ENCODE peak calls at places on chromosome 11, in ten cellular contexts. Z, T, Y, P, O, L, B, R, X and M are unnamed samples.

GRCh38 chr11:83827940-83828554 is 541.9 kb upstream of the CCDC90B start:
- DNase-seq in T (no peak), B (peak), Z (no peak), P (no peak), X (peak), Y (peak), R (no peak), L (no peak), O (peak), M (no peak)

GRCh38 chr11:72737341-72737740 is 14.9 kb downstream of the ARAP1 start:
- DNase-seq in O (no peak), X (no peak), P (no peak), B (no peak), T (no peak), Z (peak), R (no peak), Y (no peak), L (no peak), M (no peak)

GRCh38 chr11:37442576-37442975 is 844.5 kb upstream of the RAG2 start:
- DNase-seq in Y (no peak), P (no peak), L (no peak), R (no peak), T (no peak), Z (no peak), B (no peak), O (no peak), X (no peak), M (no peak)

GRCh38 chr11:78030429-78031325 is 7.6 kb upstream of the KCTD14 start:
- DNase-seq in O (peak), X (peak), Y (peak), R (peak), L (no peak), Z (peak), P (no peak), B (no peak), T (peak), M (peak)

GRCh38 chr11:358129-358805 is 11.0 kb upstream of the B4GALNT4 start:
- DNase-seq in Z (no peak), B (no peak), T (no peak), X (no peak), R (no peak), O (no peak), L (no peak), Y (no peak), P (no peak), M (no peak)

GRCh38 chr11:124194696-124195418 is 11.7 kb downstream of the OR10D3 start:
- DNase-seq in X (peak), R (peak), O (peak), Z (no peak), T (no peak), L (peak), P (peak), B (peak), Y (peak), M (peak)

GRCh38 chr11:2377511-2378443 is 667 bp downstream of the CD81 start:
- DNase-seq in Z (peak), R (peak), P (no peak), L (peak), O (peak), B (no peak), T (peak), Y (peak), X (peak), M (no peak)

GRCh38 chr11:69518081-69518950 is 36.9 kb downstream of the LINC01488 start:
- DNase-seq in X (peak), R (no peak), Z (no peak), P (peak), Y (peak), O (peak), L (no peak), T (no peak), B (peak), M (no peak)

GRCh38 chr11:133927690-133928627 is 28.8 kb downstream of the IGSF9B start:
- DNase-seq in P (peak), Z (peak), B (peak), R (peak), Y (peak), X (peak), O (peak), L (peak), T (peak), M (no peak)

GRCh38 chr11:69905611-69906452 is 86.6 kb upstream of the FGF3 start:
- DNase-seq in R (no peak), B (no peak), Z (peak), O (no peak), T (no peak), X (no peak), P (no peak), L (no peak), Y (no peak), M (no peak)

GRCh38 chr11:1297576-1298473 is 11.6 kb downstream of the TOLLIP start:
- DNase-seq in X (no peak), P (no peak), Y (no peak), B (no peak), R (peak), Z (no peak), O (no peak), L (no peak), T (peak), M (no peak)

GRCh38 chr11:45538939-45539338 is 126.5 kb downstream of the CHST1 start:
- DNase-seq in Z (no peak), P (no peak), L (no peak), O (no peak), Y (no peak), R (no peak), B (no peak), T (no peak), X (peak), M (no peak)

GRCh38 chr11:66335531-66336233 is 552 bp downstream of the RIN1 start:
- DNase-seq in R (no peak), Y (peak), X (peak), L (no peak), T (peak), P (no peak), O (peak), Z (no peak), B (peak), M (no peak)

GRCh38 chr11:68090706-68091105 is 30.5 kb downstream of the CHKA start:
- DNase-seq in Y (no peak), Z (no peak), R (peak), X (no peak), T (no peak), L (no peak), P (no peak), O (no peak), B (no peak), M (no peak)

GRCh38 chr11:47560431-47560830 is 5.0 kb upstream of the PTPMT1 start:
- DNase-seq in Y (no peak), O (peak), Z (no peak), R (no peak), B (peak), L (no peak), T (no peak), P (no peak), X (no peak), M (no peak)

GRCh38 chr11:86519064-86519911 is 144.6 kb downstream of the CCDC81 start:
- DNase-seq in L (no peak), P (peak), R (no peak), T (no peak), Z (no peak), B (peak), O (peak), Y (peak), X (peak), M (no peak)

GRCh38 chr11:78261869-78262637 is 73.3 kb downstream of the USP35 start:
- DNase-seq in O (no peak), L (no peak), R (no peak), P (no peak), X (no peak), Y (no peak), Z (no peak), B (no peak), T (no peak), M (no peak)

GRCh38 chr11:9039194-9039593 is 35.4 kb upstream of the NRIP3 start:
- DNase-seq in Y (peak), X (peak), P (no peak), R (no peak), T (no peak), B (peak), Z (no peak), L (no peak), O (no peak), M (no peak)

GRCh38 chr11:2664331-2664730 is 35.5 kb downstream of the KCNQ1OT1 start:
- DNase-seq in X (no peak), O (no peak), P (no peak), Z (no peak), T (no peak), R (no peak), B (no peak), L (no peak), Y (no peak), M (no peak)

GRCh38 chr11:107218123-107219084 is 200.1 kb upstream of the GUCY1A2 start:
- DNase-seq in R (no peak), X (no peak), T (no peak), Z (no peak), P (no peak), L (no peak), Y (no peak), B (no peak), O (no peak), M (no peak)

GRCh38 chr11:75342966-75343870 is 8.2 kb downstream of the ARRB1 start:
- DNase-seq in B (peak), L (no peak), Y (no peak), O (peak), X (peak), T (no peak), Z (no peak), R (peak), P (no peak), M (no peak)

GRCh38 chr11:59542142-59542810 is 30.9 kb downstream of the OR4D9 start:
- DNase-seq in R (no peak), Y (no peak), P (no peak), T (no peak), Z (no peak), L (no peak), X (no peak), B (no peak), O (no peak), M (no peak)

GRCh38 chr11:92505689-92506088 is 281.1 kb downstream of the FAT3 start:
- DNase-seq in B (peak), Y (no peak), Z (no peak), R (no peak), T (no peak), X (no peak), O (no peak), L (no peak), P (no peak), M (no peak)

GRCh38 chr11:10457901-10458300 is 2.8 kb downstream of the AMPD3 start:
- DNase-seq in Z (no peak), T (no peak), R (no peak), L (no peak), O (no peak), Y (no peak), B (no peak), X (no peak), P (no peak), M (no peak)

GRCh38 chr11:10460611-10461275 is 5.7 kb downstream of the AMPD3 start:
- DNase-seq in X (no peak), Z (no peak), L (no peak), B (no peak), O (no peak), T (no peak), P (no peak), Y (no peak), R (no peak), M (no peak)

GRCh38 chr11:10456519-10456918 is 1.5 kb downstream of the AMPD3 start:
- DNase-seq in Y (no peak), X (no peak), O (no peak), P (no peak), R (no peak), Z (no peak), B (no peak), T (no peak), L (no peak), M (no peak)

GRCh38 chr11:10461276-10461790 is 6.3 kb downstream of the AMPD3 start:
- DNase-seq in Z (no peak), Y (no peak), L (no peak), T (no peak), B (no peak), R (no peak), P (no peak), O (no peak), X (no peak), M (no peak)

DNA sequence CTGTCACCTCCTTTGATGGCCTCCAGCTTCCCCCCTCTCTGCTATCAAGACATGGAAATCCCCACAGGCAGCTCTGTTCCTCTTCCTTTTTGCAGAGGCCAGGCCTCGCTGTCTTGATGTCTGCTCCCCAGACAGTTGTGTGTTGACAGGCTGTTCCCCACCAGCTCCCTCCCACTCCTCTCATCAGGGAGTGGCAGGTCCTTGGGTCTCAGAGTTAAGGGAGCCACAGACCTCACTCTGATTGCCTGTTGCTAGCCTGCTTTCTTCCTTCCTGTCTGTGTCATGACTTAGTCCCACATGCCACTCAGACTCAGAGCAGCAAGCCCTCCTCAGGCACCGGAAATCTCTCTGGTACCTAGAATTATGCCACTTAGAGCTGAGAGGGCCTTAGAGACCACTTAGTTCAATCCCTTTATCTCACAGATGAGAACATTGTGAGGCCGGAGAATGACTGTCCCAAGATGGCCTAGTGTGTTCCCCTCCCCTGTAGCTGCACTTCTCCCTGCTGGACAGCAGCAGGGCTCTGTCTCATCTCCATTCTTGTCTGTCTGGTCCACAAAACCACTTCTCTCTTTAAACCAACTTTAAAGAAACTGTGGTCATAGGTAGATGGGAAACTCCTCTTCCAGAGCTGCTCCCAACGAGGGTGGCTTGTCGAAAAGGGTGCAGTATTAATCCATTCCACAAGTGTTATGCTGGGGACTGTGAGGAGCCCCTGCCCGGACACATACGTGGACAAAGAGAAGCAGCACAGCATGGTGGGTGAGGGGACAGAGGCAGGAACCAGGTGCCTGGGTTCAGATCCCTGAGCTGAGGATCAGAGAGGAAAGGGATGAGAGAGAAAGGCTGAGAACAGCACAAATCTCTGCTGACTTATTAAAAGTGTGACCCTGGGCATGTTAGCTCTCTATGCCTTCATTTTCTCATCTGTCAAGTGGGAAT is 4.2 kb downstream of the AMPD3 start:
- DNase-seq in X (no peak), O (no peak), R (peak), Y (no peak), Z (no peak), L (peak), T (no peak), P (no peak), B (no peak), M (no peak)
- H3K4me3 ChIP-seq in X (no peak), O (no peak), R (no peak), Y (no peak), Z (no peak), L (peak), T (peak), P (no peak), B (no peak), M (no peak)

DNA sequence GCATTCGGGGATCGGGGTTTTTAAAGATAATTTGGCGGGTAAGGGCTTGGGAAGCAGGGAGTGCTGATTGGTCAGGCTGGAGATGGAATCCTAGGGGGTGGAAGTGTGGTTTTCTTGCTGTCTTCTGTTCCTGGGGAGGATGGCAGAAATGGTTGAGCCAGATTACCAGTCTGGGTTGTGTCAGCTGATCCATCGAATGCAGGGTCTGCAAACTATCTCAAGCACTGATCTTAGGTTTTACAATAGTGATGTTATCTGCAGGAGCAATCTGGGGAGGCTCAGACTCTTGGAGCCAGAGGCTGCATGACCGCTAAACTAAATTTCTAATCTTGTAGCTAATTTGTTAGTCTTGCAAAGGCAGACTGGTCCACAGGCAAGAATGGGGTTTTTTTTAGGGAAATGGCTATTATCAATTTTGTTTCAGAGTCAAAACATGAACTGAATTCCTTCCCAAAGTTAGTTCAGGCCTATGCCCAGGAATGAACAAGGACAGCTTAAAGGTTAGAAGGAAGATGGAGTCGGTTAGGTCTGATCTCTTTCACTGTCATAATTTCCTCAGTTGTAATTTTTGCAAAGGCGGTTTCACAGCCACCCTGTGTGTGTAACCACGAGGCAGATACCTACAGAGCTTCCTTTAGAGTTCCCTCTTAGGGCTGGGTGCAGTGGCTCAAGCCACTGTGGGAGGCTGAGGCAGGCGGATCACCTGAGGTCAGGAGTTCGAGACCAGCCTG is 10.2 kb downstream of the SCGB1A1 start:
- DNase-seq in Z (no peak), R (no peak), X (no peak), L (no peak), O (no peak), B (no peak), T (no peak), Y (no peak), P (no peak), M (no peak)
- H3K4me3 ChIP-seq in Z (no peak), R (no peak), X (no peak), L (no peak), O (no peak), B (no peak), T (no peak), Y (no peak), P (no peak), M (no peak)

GRCh38 chr11:95849087-95849825 is 59.0 kb downstream of the CEP57 start:
- DNase-seq in R (peak), B (peak), Z (no peak), P (no peak), X (peak), L (peak), Y (peak), T (no peak), O (peak), M (peak)
- H3K4me3 ChIP-seq in R (no peak), B (no peak), Z (no peak), P (no peak), X (no peak), L (no peak), Y (no peak), T (no peak), O (no peak), M (no peak)

DNA sequence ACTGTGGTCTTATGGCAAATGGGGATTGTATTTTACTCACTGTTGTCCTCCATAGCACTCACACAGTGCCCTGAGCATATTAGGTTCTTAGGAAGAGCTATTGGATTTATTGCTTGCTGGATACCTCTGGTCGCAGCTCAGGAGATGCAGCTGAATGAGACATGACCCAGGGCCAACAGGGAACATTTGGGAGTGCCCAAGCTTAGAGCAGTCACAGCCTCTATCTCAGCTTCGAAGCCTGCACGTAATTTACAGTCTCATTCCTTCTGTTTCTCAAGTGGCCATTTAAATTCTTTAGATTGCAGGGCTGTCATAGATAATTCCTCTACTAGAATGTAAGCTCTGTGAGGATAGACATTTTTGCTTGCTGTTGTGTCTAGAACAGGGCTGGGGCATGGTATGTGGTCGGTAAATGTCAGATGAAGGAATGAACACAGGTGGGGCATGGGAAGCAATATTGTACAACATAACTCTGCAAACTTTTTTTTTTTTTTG is 192.8 kb downstream of the GRIK4 start:
- DNase-seq in X (no peak), Y (no peak), Z (no peak), B (no peak), R (no peak), P (no peak), O (no peak), T (no peak), L (no peak), M (no peak)
- H3K4me3 ChIP-seq in X (no peak), Y (no peak), Z (no peak), B (no peak), R (no peak), P (no peak), O (no peak), T (no peak), L (no peak), M (no peak)

GRCh38 chr11:103322861-103323260 is 213.6 kb downstream of the DYNC2H1 start:
- DNase-seq in Z (no peak), Y (no peak), O (peak), R (no peak), B (no peak), X (peak), L (no peak), P (no peak), T (no peak), M (no peak)

GRCh38 chr11:103326070-103326794 is 217.0 kb downstream of the DYNC2H1 start:
- DNase-seq in R (peak), Z (peak), B (peak), P (peak), T (no peak), Y (peak), L (no peak), O (peak), X (peak), M (peak)

GRCh38 chr11:103327721-103328120 is 218.5 kb downstream of the DYNC2H1 start:
- DNase-seq in B (no peak), X (peak), L (no peak), Z (no peak), Y (no peak), R (no peak), O (no peak), T (no peak), P (no peak), M (no peak)

DNA sequence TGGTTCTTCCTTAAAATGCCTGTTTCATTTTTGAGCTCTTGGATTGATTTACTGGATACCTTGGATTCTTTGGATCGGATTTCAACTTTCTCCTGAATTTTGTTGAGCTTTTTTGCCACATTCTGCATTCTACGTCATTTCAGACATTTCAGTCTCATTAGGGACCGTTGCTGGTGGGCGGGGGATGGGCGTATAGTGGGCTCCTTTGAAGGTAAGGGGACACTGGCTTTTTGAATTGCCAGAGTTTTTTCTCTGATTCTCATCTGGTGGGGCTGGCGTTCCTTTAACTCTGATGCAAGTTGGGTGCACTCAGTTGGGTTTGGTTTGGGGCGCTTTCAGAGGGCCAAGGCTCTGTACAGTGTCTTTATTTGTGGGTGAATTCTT is 216.5 kb downstream of the DYNC2H1 start:
- DNase-seq in B (no peak), Z (no peak), X (no peak), R (no peak), L (no peak), T (no peak), O (no peak), P (no peak), Y (no peak), M (no peak)
- H3K4me3 ChIP-seq in B (no peak), Z (no peak), X (no peak), R (no peak), L (no peak), T (no peak), O (no peak), P (no peak), Y (no peak), M (no peak)

GRCh38 chr11:85029964-85030363 is 597.2 kb downstream of the DLG2 start:
- DNase-seq in Y (peak), R (no peak), O (peak), X (no peak), Z (no peak), B (peak), T (no peak), P (peak), L (no peak), M (no peak)
- H3K4me3 ChIP-seq in Y (no peak), R (no peak), O (no peak), X (no peak), Z (no peak), B (no peak), T (no peak), P (no peak), L (no peak), M (no peak)

DNA sequence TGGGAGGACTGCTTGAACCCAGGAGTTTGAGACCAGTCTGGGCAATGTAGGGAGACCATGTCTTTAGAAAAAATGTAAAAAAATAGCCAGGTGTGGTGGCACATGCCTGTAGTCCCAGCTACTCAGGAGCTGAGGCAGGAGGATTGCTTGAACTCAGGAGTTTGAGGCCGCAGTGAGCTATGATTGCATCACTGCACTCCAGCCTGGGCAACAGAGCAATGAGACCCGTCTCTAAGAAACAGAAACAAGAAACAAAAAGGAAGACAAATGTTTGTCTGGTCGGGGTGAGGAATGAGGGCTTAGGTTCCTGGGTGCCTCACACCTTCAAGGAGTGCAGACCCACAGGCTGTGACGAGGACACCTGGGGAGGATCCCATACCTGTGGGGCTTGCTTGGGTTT is 191.9 kb downstream of the CEP164 start:
- DNase-seq in O (no peak), Y (no peak), L (no peak), Z (no peak), T (no peak), P (no peak), R (no peak), X (no peak), B (peak), M (no peak)
- H3K4me3 ChIP-seq in O (no peak), Y (no peak), L (no peak), Z (no peak), T (no peak), P (no peak), R (no peak), X (no peak), B (no peak), M (no peak)